ENCODE peak calls at places on chromosomes 12 and 14, in six cellular contexts. F, T, W, Q, X and B are unnamed samples.

GRCh38 chr14:64723691-64724577 is 19.7 kb downstream of the PLEKHG3 start:
- DNase-seq in Q (peak; percentile 46), F (no peak), T (no peak), X (peak; percentile 18), W (peak; percentile 29), B (peak; percentile 50)

GRCh38 chr14:38127784-38128183 is 79.9 kb upstream of the SSTR1 start:
- DNase-seq in X (no peak), W (no peak), Q (no peak), F (no peak), T (no peak), B (no peak)

GRCh38 chr14:39050389-39050788 is 52.6 kb downstream of the SEC23A start:
- DNase-seq in T (no peak), X (no peak), F (peak; percentile 48), Q (peak; percentile 85), W (no peak), B (no peak)

GRCh38 chr12:64696065-64696741 is 63.0 kb downstream of the GNS start:
- DNase-seq in T (no peak), F (peak; percentile 36), W (no peak), X (no peak), Q (peak; percentile 19), B (no peak)

GRCh38 chr12:126436041-126436440 is 1370.8 kb downstream of the AACS start:
- DNase-seq in F (no peak), T (no peak), X (no peak), W (no peak), Q (no peak), B (no peak)

GRCh38 chr12:100545092-100545491 is 28.4 kb upstream of the GAS2L3 start:
- DNase-seq in X (no peak), T (no peak), W (no peak), F (no peak), Q (peak; percentile 15), B (no peak)

GRCh38 chr14:61514927-61515326 is 180.4 kb upstream of the HIF1A start:
- DNase-seq in Q (no peak), W (no peak), X (no peak), F (no peak), T (no peak), B (no peak)

GRCh38 chr14:69997849-69998248 is 118.6 kb downstream of the SMOC1 start:
- DNase-seq in F (peak; percentile 92), Q (peak; percentile 75), T (no peak), X (peak; percentile 77), W (no peak), B (no peak)

GRCh38 chr12:78248321-78248720 is 417.6 kb downstream of the NAV3 start:
- DNase-seq in X (no peak), W (no peak), Q (no peak), F (no peak), T (no peak), B (no peak)

GRCh38 chr12:69007166-69007857 is 74.3 kb upstream of the CPM start:
- DNase-seq in T (peak; percentile 9), X (peak; percentile 9), F (peak; percentile 76), W (no peak), Q (peak; percentile 83), B (no peak)

DNA sequence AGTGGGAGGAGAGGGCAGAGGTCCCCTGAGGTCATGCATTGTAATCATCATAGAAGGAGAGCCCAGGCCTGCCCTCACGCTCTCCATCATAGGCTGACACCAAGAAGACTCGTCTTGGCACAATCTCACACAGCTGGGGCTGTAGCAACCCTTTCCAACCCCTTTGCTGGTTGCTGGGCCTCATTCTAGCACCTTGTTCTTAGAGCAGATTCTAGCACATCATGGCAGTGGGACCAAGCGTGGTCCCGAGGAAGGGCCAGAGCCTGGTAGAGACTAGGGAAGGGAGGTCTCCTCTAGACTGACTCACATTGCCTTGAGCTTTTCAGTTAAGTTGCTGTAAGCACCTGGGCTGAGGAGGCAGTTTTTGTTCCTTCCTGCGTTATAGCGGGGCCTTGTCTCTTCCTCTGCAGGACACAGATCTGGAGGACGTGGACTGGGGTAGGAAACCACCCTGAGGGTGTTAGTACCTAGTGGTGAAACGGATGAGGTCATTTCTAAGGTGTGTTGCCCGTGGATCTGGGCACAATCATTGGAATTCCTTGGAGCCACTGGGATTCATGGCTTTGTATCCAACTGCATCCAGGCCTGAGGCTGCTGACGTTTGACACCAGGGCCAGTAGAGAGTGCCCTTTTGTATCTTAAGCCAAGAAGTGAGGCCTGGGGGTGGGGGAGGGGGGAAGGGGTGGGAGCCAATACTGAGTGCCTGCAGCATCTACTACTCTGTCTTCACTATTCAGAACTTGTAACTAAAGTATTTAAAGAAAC is 19.9 kb downstream of the RPS6KL1 start:
- DNase-seq in X (no peak), W (no peak), T (no peak), F (no peak), Q (no peak), B (no peak)
- H3K27ac ChIP-seq in X (no peak overlapping the region), W (no peak overlapping the region), T (no peak overlapping the region), F (peak overlapping the region; percentile 23), Q (no peak overlapping the region), B (no peak overlapping the region)

GRCh38 chr14:95679995-95680735 is 6.1 kb upstream of the TCL1B start:
- DNase-seq in X (peak; percentile 69), Q (no peak), F (no peak), T (no peak), W (no peak), B (no peak)

GRCh38 chr14:95677168-95677835 is 8.9 kb upstream of the TCL1B start:
- DNase-seq in W (no peak), F (no peak), T (no peak), Q (no peak), X (peak; percentile 21), B (no peak)

GRCh38 chr14:95679148-95679547 is 7.1 kb upstream of the TCL1B start:
- DNase-seq in F (no peak), W (no peak), X (no peak), Q (no peak), T (no peak), B (no peak)

GRCh38 chr14:95674613-95675012 is 11.6 kb upstream of the TCL1B start:
- DNase-seq in X (no peak), T (no peak), F (no peak), Q (no peak), W (no peak), B (no peak)

GRCh38 chr14:95675486-95675885 is 10.7 kb upstream of the TCL1B start:
- DNase-seq in W (no peak), F (no peak), T (no peak), Q (no peak), X (no peak), B (no peak)
- H3K27ac ChIP-seq in W (no peak overlapping the region), F (no peak overlapping the region), T (no peak overlapping the region), Q (no peak overlapping the region), X (no peak overlapping the region), B (no peak overlapping the region)

GRCh38 chr14:80955434-80955939 is at the start of gene TSHR:
- DNase-seq in F (no peak), Q (peak; percentile 14), W (peak; percentile 56), X (peak; percentile 14), T (no peak), B (no peak)
- H3K27ac ChIP-seq in F (no peak within 1 kb of the TSS), Q (no peak within 1 kb of the TSS), W (no peak within 1 kb of the TSS), X (no peak within 1 kb of the TSS), T (no peak within 1 kb of the TSS), B (no peak within 1 kb of the TSS)

DNA sequence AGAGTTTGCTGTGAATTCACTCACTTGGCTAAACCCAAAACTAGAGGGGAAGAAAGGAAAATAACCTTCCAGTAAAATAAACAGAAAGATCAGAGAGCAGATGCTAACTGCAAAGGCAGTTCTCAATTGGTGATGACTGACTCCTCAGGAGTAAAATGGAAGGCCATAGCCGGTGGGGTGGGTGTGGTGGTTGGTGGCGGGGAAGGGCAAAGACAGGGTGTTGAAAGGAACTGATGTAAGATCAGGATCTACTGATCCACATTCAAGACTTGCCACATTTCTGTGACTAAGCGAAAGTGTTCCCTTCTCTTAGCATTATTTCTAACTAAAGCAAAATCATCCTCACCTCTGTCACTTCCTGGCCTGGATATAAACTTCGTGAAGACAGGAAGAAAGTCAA is 26.3 kb upstream of the TC2N start:
- DNase-seq in T (no peak), F (no peak), W (no peak), Q (no peak), X (no peak), B (no peak)
- H3K27ac ChIP-seq in T (no peak overlapping the region), F (no peak overlapping the region), W (no peak overlapping the region), Q (no peak overlapping the region), X (no peak overlapping the region), B (no peak overlapping the region)

DNA sequence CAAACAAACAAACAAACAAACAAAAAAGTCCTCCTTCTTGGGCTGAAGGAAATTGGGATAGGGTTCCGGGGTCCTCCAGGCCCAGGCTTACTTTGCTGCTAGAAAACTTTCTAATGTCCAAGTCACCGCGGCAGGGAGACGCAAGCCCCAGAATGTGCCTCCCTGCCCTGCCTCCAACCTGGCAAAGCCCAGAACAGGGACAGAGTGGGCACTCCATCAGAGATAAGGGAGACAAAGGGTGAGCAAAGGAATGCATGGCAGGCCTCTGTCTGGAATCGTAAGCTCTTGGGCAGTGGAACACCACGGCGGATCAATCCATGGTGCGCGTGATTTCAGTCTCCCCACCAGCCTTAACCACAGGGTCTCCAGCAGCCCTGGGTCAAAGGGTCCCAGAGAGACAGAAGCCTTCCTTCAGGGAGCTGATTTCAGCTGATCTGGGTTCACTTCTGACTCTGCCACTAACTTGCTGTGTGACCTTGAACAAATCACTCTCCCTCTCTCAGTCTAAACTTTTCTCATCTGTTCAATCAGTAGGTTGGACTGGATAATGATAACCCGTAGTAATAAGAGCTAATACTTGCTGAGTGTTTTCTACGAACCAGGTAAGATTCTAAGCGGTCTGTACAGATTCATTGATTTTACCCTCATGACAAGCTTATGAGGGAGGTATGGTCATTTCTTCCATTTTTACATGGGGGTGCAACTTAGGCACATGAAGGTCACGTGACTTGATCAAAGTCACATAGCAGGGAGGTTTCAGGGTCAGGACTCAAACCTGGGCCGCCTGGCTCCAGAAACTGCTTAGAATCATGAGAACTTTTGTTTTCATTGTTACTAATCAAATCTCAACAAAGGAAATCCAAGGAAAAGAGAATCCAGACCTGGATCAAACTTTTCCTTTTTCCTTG is 12.7 kb downstream of the RILPL1 start:
- DNase-seq in T (no peak), X (no peak), W (no peak), F (no peak), Q (no peak), B (no peak)
- H3K27ac ChIP-seq in T (no peak overlapping the region), X (no peak overlapping the region), W (no peak overlapping the region), F (peak overlapping the region; percentile 98), Q (no peak overlapping the region), B (no peak overlapping the region)

GRCh38 chr12:42652048-42652447 is 62.5 kb upstream of the PRICKLE1 start:
- DNase-seq in X (no peak), F (peak; percentile 13), W (no peak), Q (no peak), T (no peak), B (no peak)
- H3K27ac ChIP-seq in X (no peak overlapping the region), F (no peak overlapping the region), W (no peak overlapping the region), Q (no peak overlapping the region), T (no peak overlapping the region), B (no peak overlapping the region)

GRCh38 chr12:117034249-117034648 is 65.0 kb downstream of the TESC start:
- DNase-seq in T (no peak), F (no peak), W (no peak), Q (no peak), X (peak; percentile 7), B (peak; percentile 41)
- H3K27ac ChIP-seq in T (no peak overlapping the region), F (no peak overlapping the region), W (no peak overlapping the region), Q (no peak overlapping the region), X (peak overlapping the region; percentile 81), B (no peak overlapping the region)